ENCODE peak calls at places on chromosomes 3 and 15, in nine cellular contexts. A is nucleus accumbens, Z is keratinocyte, G is mesenteric fat pad, H is HTR-8/SVneo, K is Kasumi-1, X is A549, F is smooth muscle cell of the brain vasculature, C is AG09309. W is an unnamed sample.

GRCh38 chr3:1275495-1275894 is 182.7 kb downstream of the CNTN6 start:
- DNase-seq in C (no peak), Z (no peak), H (no peak), A (no peak), K (peak), F (no peak), G (no peak), X (no peak), W (no peak)

GRCh38 chr3:94413721-94414106 is 350.9 kb downstream of the NSUN3 start:
- DNase-seq in H (no peak), Z (peak), A (no peak), X (no peak), C (no peak), K (no peak), F (no peak), G (no peak), W (no peak)

GRCh38 chr3:111823341-111823830 is 35.7 kb upstream of the PHLDB2 start:
- DNase-seq in F (no peak), A (no peak), Z (no peak), H (no peak), G (no peak), C (no peak), X (no peak), K (no peak), W (no peak)

GRCh38 chr15:90184119-90184785 is 16.9 kb upstream of the SEMA4B start:
- DNase-seq in G (no peak), F (no peak), X (peak), Z (no peak), K (no peak), C (peak), H (no peak), A (peak), W (peak)

GRCh38 chr3:150965436-150965835 is 7.1 kb downstream of the CLRN1 start:
- DNase-seq in X (no peak), H (no peak), C (no peak), G (no peak), K (no peak), Z (no peak), A (no peak), F (no peak), W (no peak)

GRCh38 chr15:64096486-64097431 is 977 bp downstream of the SNX1 start:
- DNase-seq in K (peak), A (no peak), H (no peak), F (no peak), Z (no peak), X (peak), C (no peak), G (no peak), W (peak)

GRCh38 chr3:8560608-8561007 is 59.0 kb downstream of the LMCD1 start:
- DNase-seq in Z (no peak), X (no peak), F (peak), A (no peak), G (no peak), C (peak), K (no peak), H (no peak), W (no peak)

GRCh38 chr3:146160233-146160963 is 586 bp downstream of the PLOD2 start:
- DNase-seq in A (no peak), F (peak), Z (no peak), K (peak), X (peak), G (no peak), C (peak), H (peak), W (peak)

GRCh38 chr15:56869573-56869972 is 48.9 kb upstream of the TCF12 start:
- DNase-seq in Z (no peak), X (no peak), G (no peak), F (no peak), C (no peak), A (no peak), K (peak), H (no peak), W (peak)

GRCh38 chr15:39786444-39787056 is 3.9 kb upstream of the FSIP1 start:
- DNase-seq in F (no peak), H (peak), K (peak), G (no peak), C (no peak), A (no peak), X (peak), Z (no peak), W (no peak)

GRCh38 chr3:139204756-139205155 is 139.1 kb upstream of the MRPS22 start:
- DNase-seq in C (peak), F (no peak), G (no peak), Z (no peak), H (no peak), A (no peak), K (no peak), X (no peak), W (no peak)

GRCh38 chr15:58622877-58623276 is 126.6 kb downstream of the ADAM10 start:
- DNase-seq in F (no peak), K (no peak), C (no peak), A (no peak), H (no peak), G (no peak), X (no peak), Z (no peak), W (no peak)

GRCh38 chr15:79978694-79979519 is 7.9 kb upstream of the BCL2A1 start:
- DNase-seq in C (peak), G (no peak), K (peak), A (no peak), Z (no peak), X (no peak), H (no peak), F (no peak), W (no peak)

GRCh38 chr3:7070461-7070860 is 209.5 kb downstream of the GRM7 start:
- DNase-seq in A (no peak), K (no peak), Z (no peak), C (no peak), G (no peak), F (no peak), H (no peak), X (no peak), W (no peak)

GRCh38 chr3:5051772-5052171 is 70.3 kb upstream of the ARL8B start:
- DNase-seq in H (no peak), Z (no peak), A (no peak), K (no peak), X (no peak), C (no peak), G (no peak), F (no peak), W (no peak)

GRCh38 chr3:377158-377561 is 180.6 kb downstream of the CHL1 start:
- DNase-seq in G (no peak), A (no peak), C (peak), Z (peak), K (peak), H (no peak), X (peak), F (no peak), W (no peak)

GRCh38 chr15:63156086-63156707 is 1.1 kb downstream of the RPS27L start:
- DNase-seq in F (no peak), G (no peak), H (no peak), Z (no peak), K (peak), A (no peak), C (no peak), X (no peak), W (no peak)

GRCh38 chr3:159091936-159092335 is 290.1 kb downstream of the MFSD1 start:
- DNase-seq in K (no peak), A (no peak), C (no peak), G (no peak), H (peak), F (no peak), X (no peak), Z (no peak), W (no peak)

GRCh38 chr3:123194552-123194951 is 7.2 kb upstream of the SEC22A start:
- DNase-seq in Z (no peak), H (peak), F (no peak), G (no peak), C (no peak), K (no peak), X (peak), A (no peak), W (peak)

GRCh38 chr3:151795276-151795675 is 18.6 kb upstream of the AADAC start:
- DNase-seq in K (no peak), Z (no peak), X (no peak), C (peak), G (no peak), H (peak), F (no peak), A (no peak), W (no peak)

GRCh38 chr3:138397983-138398382 is 36.4 kb upstream of the ESYT3 start:
- DNase-seq in C (no peak), Z (no peak), X (no peak), K (no peak), F (no peak), G (no peak), H (no peak), A (no peak), W (no peak)

GRCh38 chr3:24128195-24129005 is 183.3 kb downstream of the NR1D2 start:
- DNase-seq in H (peak), G (no peak), X (no peak), K (no peak), Z (no peak), F (no peak), A (no peak), C (peak), W (no peak)

GRCh38 chr15:87599616-87600015 is 656.9 kb downstream of the NTRK3 start:
- DNase-seq in F (no peak), C (no peak), X (no peak), Z (no peak), K (no peak), G (no peak), A (no peak), H (no peak), W (no peak)

GRCh38 chr3:128923607-128924385 is 44.4 kb downstream of the ACAD9 start:
- DNase-seq in K (peak), A (no peak), Z (no peak), X (no peak), C (no peak), H (no peak), G (no peak), F (no peak), W (no peak)

GRCh38 chr15:90421527-90421926 is 33.5 kb downstream of the IQGAP1 start:
- DNase-seq in H (no peak), G (no peak), X (no peak), F (no peak), Z (no peak), K (no peak), A (no peak), C (no peak), W (no peak)

GRCh38 chr15:59116141-59116540 is 11.2 kb downstream of the CCNB2 start:
- DNase-seq in A (no peak), X (no peak), C (no peak), Z (no peak), G (no peak), K (no peak), F (no peak), H (no peak), W (no peak)

GRCh38 chr3:14926592-14926991 is 20.8 kb upstream of the NR2C2 start:
- DNase-seq in C (no peak), Z (no peak), X (no peak), K (no peak), A (no peak), G (no peak), H (no peak), F (no peak), W (no peak)

GRCh38 chr15:36885709-36886108 is 214.6 kb downstream of the MEIS2 start:
- DNase-seq in K (no peak), G (no peak), A (no peak), C (no peak), F (no peak), Z (no peak), X (no peak), H (no peak), W (no peak)

GRCh38 chr15:80679167-80679804 is 15.8 kb upstream of the ABHD17C start:
- DNase-seq in G (no peak), X (no peak), Z (peak), C (no peak), A (no peak), F (no peak), K (no peak), H (no peak), W (no peak)

GRCh38 chr3:188574885-188575284 is 420.9 kb downstream of the LPP start:
- DNase-seq in H (no peak), C (no peak), G (no peak), X (no peak), A (no peak), K (no peak), Z (no peak), F (no peak), W (no peak)

GRCh38 chr3:61663728-61664492 is 102.5 kb downstream of the PTPRG start:
- DNase-seq in C (peak), K (no peak), A (no peak), G (no peak), H (peak), X (peak), Z (no peak), F (peak), W (no peak)

GRCh38 chr3:159637895-159638542 is 350.6 kb upstream of the IL12A start:
- DNase-seq in F (no peak), G (no peak), K (no peak), X (no peak), C (no peak), A (no peak), Z (no peak), H (peak), W (no peak)

GRCh38 chr3:13020159-13020558 is 53.1 kb downstream of the IQSEC1 start:
- DNase-seq in H (no peak), K (no peak), A (no peak), X (no peak), G (no peak), C (no peak), Z (no peak), F (no peak), W (no peak)

GRCh38 chr15:100849021-100849831 is 30.4 kb upstream of the ALDH1A3 start:
- DNase-seq in G (no peak), A (peak), X (peak), Z (no peak), C (no peak), H (peak), K (peak), F (no peak), W (peak)

GRCh38 chr15:70101459-70102113 is 3.9 kb upstream of the TLE3 start:
- DNase-seq in H (peak), Z (no peak), F (peak), C (peak), K (peak), X (peak), G (no peak), A (no peak), W (no peak)

GRCh38 chr3:136913168-136913567 is 44.6 kb upstream of the IL20RB start:
- DNase-seq in Z (no peak), G (no peak), X (no peak), A (no peak), K (no peak), C (no peak), H (no peak), F (no peak), W (no peak)

GRCh38 chr3:128619146-128619890 is 31.3 kb downstream of the RPN1 start:
- DNase-seq in X (no peak), H (no peak), Z (peak), C (peak), A (no peak), F (no peak), K (peak), G (no peak), W (no peak)

W was measured in mucosa of descending colon.